ENCODE peak calls at places on chromosomes 7 and 10, in five cellular contexts. E, N, T, U and O are unnamed samples.

GRCh38 chr7:43570688-43571365 is 12.1 kb upstream of the STK17A start:
- DNase-seq in E (no peak), N (peak), T (peak), U (no peak), O (no peak)

GRCh38 chr10:71486465-71487114 is 89.9 kb downstream of the CDH23 start:
- DNase-seq in E (no peak), N (peak), T (peak), U (peak), O (no peak)

GRCh38 chr10:96745950-96746349 is 25.6 kb upstream of the PIK3AP1 start:
- DNase-seq in U (no peak), T (no peak), E (no peak), N (no peak), O (no peak)

GRCh38 chr10:70296406-70296899 is 12.6 kb upstream of the NPFFR1 start:
- DNase-seq in T (peak), N (no peak), U (peak), E (no peak), O (peak)

GRCh38 chr10:19966751-19967150 is 150.5 kb downstream of the PLXDC2 start:
- DNase-seq in T (peak), E (no peak), N (no peak), U (no peak), O (no peak)

GRCh38 chr7:131342864-131343263 is 15.2 kb downstream of the MKLN1 start:
- DNase-seq in N (no peak), E (no peak), T (no peak), U (no peak), O (no peak)

GRCh38 chr10:127978481-127978880 is 71.6 kb downstream of the PTPRE start:
- DNase-seq in U (no peak), T (no peak), E (no peak), N (no peak), O (no peak)

GRCh38 chr7:13946181-13946580 is 43.3 kb downstream of the ETV1 start:
- DNase-seq in U (no peak), N (no peak), E (no peak), T (peak), O (no peak)